ENCODE peak calls at places on chromosomes 1 and 21, in four cellular contexts. P is anterior cingulate cortex; B is stimulated activated CD4-positive, alpha-beta T cell treated with anti-CD3 and anti-CD28 coated beads, Interleukin-2, amount 100 ng/mL, for 48 hours; E is Kasumi-1. Z is an unnamed sample.

GRCh38 chr1:86527306-86527705 is 19.6 kb upstream of the CLCA4 start:
- DNase-seq in E (no peak), P (no peak), B (no peak), Z (no peak)

GRCh38 chr1:37410815-37411214 is 63.6 kb upstream of the ZC3H12A start:
- DNase-seq in B (peak), E (peak), P (no peak), Z (no peak)

GRCh38 chr1:150763631-150764223 is 1.9 kb downstream of the CTSS start:
- DNase-seq in E (no peak), B (no peak), P (no peak), Z (no peak)

GRCh38 chr1:226887006-226887405 is 16.6 kb downstream of the PSEN2 start:
- DNase-seq in P (no peak), E (no peak), B (no peak), Z (no peak)

GRCh38 chr1:7402548-7402850 is 368.6 kb upstream of the VAMP3 start:
- DNase-seq in B (no peak), P (no peak), E (no peak), Z (no peak)

GRCh38 chr1:53627666-53628065 is 111.3 kb downstream of the GLIS1 start:
- DNase-seq in E (no peak), B (no peak), P (no peak), Z (no peak)

GRCh38 chr1:160708821-160709220 is 2.8 kb downstream of the CD48 start:
- DNase-seq in B (no peak), E (no peak), P (no peak), Z (no peak)

GRCh38 chr1:35539824-35540261 is 17.4 kb downstream of the KIAA0319L start:
- DNase-seq in B (no peak), P (no peak), E (no peak), Z (no peak)

GRCh38 chr1:48611841-48612240 is 139.8 kb upstream of the SPATA6 start:
- DNase-seq in E (no peak), B (no peak), P (no peak), Z (no peak)

GRCh38 chr1:206680279-206680678 is 4.4 kb upstream of the MAPKAPK2 start:
- DNase-seq in E (no peak), P (no peak), B (no peak), Z (peak)

GRCh38 chr1:203517426-203517974 is 23.5 kb downstream of the OPTC start:
- DNase-seq in E (no peak), B (no peak), P (no peak), Z (no peak)

GRCh38 chr1:91925644-91926330 is 23.4 kb upstream of the BRDT start:
- DNase-seq in E (no peak), B (no peak), P (no peak), Z (no peak)

GRCh38 chr1:240883490-240883889 is 271.5 kb upstream of the GREM2 start:
- DNase-seq in P (no peak), B (no peak), E (no peak), Z (no peak)

GRCh38 chr1:68570859-68571258 is 74.0 kb upstream of the DEPDC1 start:
- DNase-seq in P (no peak), E (no peak), B (no peak), Z (no peak)

GRCh38 chr1:154608522-154609294 is 722 bp upstream of the ADAR start:
- DNase-seq in B (no peak), E (peak), P (peak), Z (peak)

GRCh38 chr1:167703557-167703956 is 18.2 kb upstream of the MPZL1 start:
- DNase-seq in B (no peak), P (no peak), E (no peak), Z (no peak)

GRCh38 chr21:42734323-42734971 is 81.0 kb downstream of the PDE9A start:
- DNase-seq in B (no peak), P (no peak), E (peak), Z (no peak)

GRCh38 chr1:39387452-39387851 is 104.0 kb upstream of the BMP8A start:
- DNase-seq in E (no peak), P (no peak), B (no peak), Z (no peak)

GRCh38 chr1:8412183-8412831 is 94.4 kb downstream of the SLC45A1 start:
- DNase-seq in P (no peak), E (no peak), B (no peak), Z (no peak)

GRCh38 chr1:5692649-5693048 is 299.6 kb downstream of the NPHP4 start:
- DNase-seq in P (no peak), E (no peak), B (no peak), Z (no peak)

GRCh38 chr1:18724001-18724411 is 93.4 kb downstream of the PAX7 start:
- DNase-seq in B (no peak), P (peak), E (no peak), Z (no peak)

GRCh38 chr1:24639881-24640280 is 3.2 kb upstream of the SRRM1 start:
- DNase-seq in P (no peak), B (no peak), E (no peak), Z (no peak)

GRCh38 chr21:45293214-45293725 is 5.6 kb upstream of the POFUT2 start:
- DNase-seq in E (no peak), B (no peak), P (no peak), Z (no peak)

GRCh38 chr1:50422946-50423669 is at the start of gene DMRTA2:
- DNase-seq in E (no peak), B (no peak), P (no peak), Z (no peak)

GRCh38 chr1:43991476-43992231 is at the start of gene CCDC24:
- DNase-seq in E (peak), B (peak), P (peak), Z (peak)

GRCh38 chr1:53550201-53550741 is 91.1 kb downstream of the DMRTB1 start:
- DNase-seq in E (no peak), B (no peak), P (no peak), Z (no peak)

GRCh38 chr1:37147906-37148305 is 113.6 kb upstream of the GRIK3 start:
- DNase-seq in B (no peak), P (no peak), E (no peak), Z (no peak)

GRCh38 chr1:147486876-147487656 is 54.2 kb upstream of the BCL9 start:
- DNase-seq in E (no peak), B (no peak), P (no peak), Z (no peak)

GRCh38 chr1:25658791-25659431 is 42.3 kb downstream of the MAN1C1 start:
- DNase-seq in P (no peak), B (no peak), E (no peak), Z (no peak)

GRCh38 chr1:202365092-202365815 is 16.8 kb downstream of the PPP1R12B start:
- DNase-seq in P (no peak), B (no peak), E (no peak), Z (no peak)

GRCh38 chr1:15139654-15140350 is 13.7 kb upstream of the TMEM51 start:
- DNase-seq in B (no peak), E (no peak), P (no peak), Z (no peak)

GRCh38 chr1:51316113-51316763 is 14.1 kb downstream of the TTC39A start:
- DNase-seq in P (no peak), B (no peak), E (no peak), Z (no peak)

Z was measured in substantia nigra.